ENCODE peak calls at places on chromosome 19, in eight cellular contexts. M, S, D, A, N, U, Q and K are unnamed samples.

GRCh38 chr19:49553451-49554271 is 25.9 kb downstream of the RCN3 start:
- DNase-seq in M (no peak), S (peak; percentile 52), D (peak; percentile 96), A (peak; percentile 90), N (no peak), U (no peak), Q (no peak), K (no peak)

GRCh38 chr19:38469151-38469550 is 35.7 kb downstream of the RYR1 start:
- DNase-seq in M (no peak), S (no peak), D (no peak), A (no peak), N (no peak), U (no peak), Q (no peak), K (no peak)

GRCh38 chr19:11384778-11385129 is 640 bp upstream of the EPOR start:
- DNase-seq in M (no peak), S (no peak), D (no peak), A (no peak), N (no peak), U (no peak), Q (no peak), K (no peak)

GRCh38 chr19:6429419-6430221 is 3.9 kb downstream of the SLC25A41 start:
- DNase-seq in M (no peak), S (no peak), D (no peak), A (peak; percentile 19), N (no peak), U (no peak), Q (no peak), K (no peak)

GRCh38 chr19:33795370-33796163 is 1.1 kb upstream of the KCTD15 start:
- DNase-seq in M (no peak), S (no peak), D (peak; percentile 84), A (peak; percentile 70), N (peak; percentile 64), U (peak; percentile 94), Q (peak; percentile 93), K (peak; percentile 88)

GRCh38 chr19:42207767-42208259 is 9.7 kb downstream of the DEDD2 start:
- DNase-seq in M (no peak), S (no peak), D (peak; percentile 84), A (peak; percentile 69), N (no peak), U (peak; percentile 86), Q (no peak), K (no peak)

GRCh38 chr19:10105241-10106099 is 692 bp upstream of the PPAN start:
- DNase-seq in M (no peak), S (no peak), D (no peak), A (no peak), N (no peak), U (no peak), Q (no peak), K (no peak)

GRCh38 chr19:49387936-49388372 is at the start of gene KASH5:
- DNase-seq in M (peak; percentile 70), S (no peak), D (peak; percentile 59), A (peak; percentile 42), N (peak; percentile 75), U (peak; percentile 53), Q (no peak), K (no peak)

GRCh38 chr19:14147797-14148605 is 11.6 kb upstream of the ASF1B start:
- DNase-seq in M (peak; percentile 37), S (no peak), D (peak; percentile 50), A (peak; percentile 77), N (no peak), U (peak; percentile 73), Q (peak; percentile 80), K (peak; percentile 67)

GRCh38 chr19:17522988-17523872 is 11.8 kb downstream of the PGLS start:
- DNase-seq in M (no peak), S (no peak), D (no peak), A (no peak), N (peak; percentile 79), U (no peak), Q (no peak), K (no peak)

GRCh38 chr19:16608290-16608704 is 19.7 kb downstream of the MED26 start:
- DNase-seq in M (no peak), S (peak; percentile 90), D (peak; percentile 66), A (peak; percentile 61), N (no peak), U (no peak), Q (no peak), K (no peak)

GRCh38 chr19:28700176-28700575 is 512.8 kb downstream of the UQCRFS1 start:
- DNase-seq in M (no peak), S (peak; percentile 13), D (no peak), A (no peak), N (no peak), U (no peak), Q (no peak), K (no peak)

GRCh38 chr19:2578911-2579677 is 103.2 kb downstream of the GADD45B start:
- DNase-seq in M (peak; percentile 50), S (peak; percentile 64), D (peak; percentile 78), A (peak; percentile 87), N (peak; percentile 45), U (peak; percentile 74), Q (peak; percentile 89), K (peak; percentile 78)

GRCh38 chr19:5200844-5201243 is 139.8 kb downstream of the PTPRS start:
- DNase-seq in M (no peak), S (no peak), D (no peak), A (peak; percentile 11), N (no peak), U (no peak), Q (no peak), K (no peak)

GRCh38 chr19:3055741-3056453 is 6.4 kb downstream of the TLE5 start:
- DNase-seq in M (no peak), S (no peak), D (peak; percentile 96), A (peak; percentile 81), N (no peak), U (peak; percentile 37), Q (no peak), K (no peak)

GRCh38 chr19:926595-927043 is 784 bp downstream of the ARID3A start:
- DNase-seq in M (no peak), S (no peak), D (peak; percentile 42), A (peak; percentile 26), N (peak; percentile 64), U (no peak), Q (peak; percentile 47), K (no peak)

GRCh38 chr19:13020002-13020414 is 24.7 kb downstream of the NFIX start:
- DNase-seq in M (no peak), S (no peak), D (no peak), A (peak; percentile 51), N (no peak), U (no peak), Q (no peak), K (no peak)

GRCh38 chr19:28234637-28235036 is 978.3 kb downstream of the UQCRFS1 start:
- DNase-seq in M (no peak), S (peak; percentile 10), D (no peak), A (no peak), N (no peak), U (no peak), Q (no peak), K (no peak)

GRCh38 chr19:28472111-28472510 is 740.8 kb downstream of the UQCRFS1 start:
- DNase-seq in M (no peak), S (peak; percentile 17), D (no peak), A (no peak), N (no peak), U (no peak), Q (no peak), K (no peak)

GRCh38 chr19:47994209-47994802 is at the start of gene ELSPBP1:
- DNase-seq in M (no peak), S (no peak), D (no peak), A (no peak), N (no peak), U (no peak), Q (peak; percentile 50), K (no peak)

GRCh38 chr19:35143231-35143715 is at the start of gene FXYD7:
- DNase-seq in M (no peak), S (no peak), D (no peak), A (no peak), N (no peak), U (no peak), Q (peak; percentile 56), K (no peak)
- TF ChIP-seq CTCF in M (peak; percentile 35), S (no peak), D (no peak), A (no peak), N (no peak), U (peak; percentile 1), Q (no peak), K (peak; percentile 35)

GRCh38 chr19:54102421-54103169 is at the start of gene NDUFA3:
- DNase-seq in M (peak; percentile 95), S (peak; percentile 93), D (peak; percentile 98), A (peak; percentile 100), N (peak; percentile 93), U (peak; percentile 99), Q (peak; percentile 95), K (peak; percentile 92)
- TF ChIP-seq CTCF in M (no peak), S (no peak), D (no peak), A (no peak), N (no peak), U (no peak), Q (no peak), K (no peak)

DNA sequence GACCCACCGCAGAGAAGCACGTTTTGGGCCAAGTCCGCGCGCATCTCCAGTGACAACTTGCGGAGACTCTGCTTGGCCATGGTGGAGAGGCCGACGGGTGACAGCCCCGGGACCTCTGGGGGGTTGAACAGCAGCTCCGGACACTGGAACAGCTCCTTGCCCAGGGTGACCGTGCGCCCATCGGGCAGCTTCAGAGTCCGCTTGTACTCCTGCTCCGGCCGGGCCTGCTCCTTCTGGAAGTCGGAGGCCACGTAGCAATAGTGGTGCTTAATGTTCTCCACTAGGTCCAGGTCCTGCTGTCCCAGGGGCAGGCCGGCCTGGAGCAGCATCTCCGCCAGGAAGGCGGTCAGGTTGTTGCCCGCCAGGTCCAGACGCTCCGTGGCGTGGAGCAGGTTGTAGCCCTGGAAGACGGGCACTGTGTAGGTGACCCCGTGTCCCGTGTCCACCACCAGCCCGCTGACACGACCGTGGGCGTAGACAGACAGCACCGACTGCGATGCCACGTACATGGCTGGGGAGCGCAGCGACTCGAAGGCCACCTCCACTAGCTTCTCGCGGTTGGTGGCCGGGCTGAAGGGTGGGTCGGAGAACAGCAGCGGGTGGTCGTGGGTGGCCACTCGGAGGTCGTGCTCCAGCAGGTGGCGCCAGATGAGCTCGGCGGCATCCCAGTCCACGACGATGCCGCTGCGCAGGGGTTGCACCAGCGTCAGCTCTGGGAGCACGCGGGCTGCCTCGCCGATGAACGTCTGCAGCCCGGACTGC is 743 bp downstream of the ACTL9 start:
- DNase-seq in M (no peak), S (no peak), D (no peak), A (no peak), N (no peak), U (no peak), Q (peak; percentile 24), K (no peak)
- TF ChIP-seq CTCF in M (no peak), S (no peak), D (no peak), A (peak; percentile 56), N (no peak), U (peak; percentile 12), Q (no peak), K (peak; percentile 44)

DNA sequence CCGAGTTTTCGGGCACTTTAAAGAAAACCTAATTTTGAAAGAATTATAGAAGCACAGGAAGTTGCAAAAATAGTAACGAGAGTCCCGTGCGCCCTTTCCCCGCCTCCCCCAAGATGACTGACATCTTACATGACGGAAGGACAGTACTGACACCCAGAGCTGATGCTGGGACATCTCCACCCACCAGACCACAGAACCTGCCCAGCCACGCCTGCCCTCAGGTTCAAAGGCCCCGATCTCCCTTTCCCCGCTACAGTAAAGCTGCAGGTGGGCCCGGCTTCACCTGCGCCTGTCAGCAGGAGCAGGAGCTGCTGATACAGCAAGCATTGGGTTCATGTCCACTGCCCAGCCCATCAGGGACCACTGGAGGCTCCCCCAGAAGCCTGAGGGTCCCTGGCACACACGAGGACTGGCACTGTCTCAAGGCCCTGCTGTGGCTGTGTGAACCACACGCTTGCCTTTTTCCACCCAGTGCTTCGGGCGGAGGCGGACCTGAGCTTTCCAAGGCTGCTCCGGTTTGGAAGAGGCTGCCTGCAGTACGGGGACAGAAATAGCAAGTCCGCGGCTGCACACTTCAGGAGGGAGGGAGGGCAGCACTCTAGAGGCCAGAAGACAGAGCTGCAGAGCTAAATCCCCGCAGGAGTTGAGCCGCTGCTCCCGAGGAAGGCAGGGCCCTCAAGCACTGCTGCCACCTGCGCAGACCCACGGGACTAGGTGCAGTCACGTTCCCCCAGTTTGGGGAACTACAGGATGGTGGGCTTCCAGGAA is 8.7 kb downstream of the MAP2K2 start:
- DNase-seq in M (peak; percentile 45), S (no peak), D (no peak), A (no peak), N (peak; percentile 36), U (no peak), Q (no peak), K (no peak)
- TF ChIP-seq CTCF in M (no peak), S (no peak), D (no peak), A (no peak), N (no peak), U (no peak), Q (no peak), K (no peak)